ENCODE peak calls at places on chromosomes 7 and 10, in six cellular contexts. V is IMR-90, N is neuronal stem cell, Q is H9, S is mesenchymal stem cell, M is H1. F is an unnamed sample.

GRCh38 chr10:76285012-76285411 is 853.6 kb downstream of the LRMDA start:
- DNase-seq in S (peak; percentile 89), Q (no peak), M (no peak), V (peak; percentile 88), N (no peak), F (no peak)

GRCh38 chr10:98621630-98622029 is 174.9 kb upstream of the HPS1 start:
- DNase-seq in V (no peak), S (no peak), N (no peak), Q (peak; percentile 41), M (peak; percentile 48), F (no peak)

GRCh38 chr7:92268921-92269320 is 23.1 kb downstream of the ANKIB1 start:
- DNase-seq in Q (no peak), V (no peak), M (no peak), S (no peak), N (no peak), F (no peak)

GRCh38 chr10:11435621-11436020 is 175.8 kb downstream of the USP6NL start:
- DNase-seq in Q (peak; percentile 47), N (no peak), V (no peak), S (no peak), M (peak; percentile 53), F (no peak)

GRCh38 chr7:142657376-142657775 is 91.9 kb upstream of the PRSS1 start:
- DNase-seq in Q (no peak), N (no peak), V (no peak), M (no peak), S (no peak), F (no peak)

GRCh38 chr7:73881352-73882059 is 20.5 kb downstream of the TMEM270 start:
- DNase-seq in Q (no peak), M (no peak), N (no peak), S (no peak), V (no peak), F (no peak)

GRCh38 chr7:83852136-83852535 is 203.2 kb upstream of the SEMA3E start:
- DNase-seq in S (no peak), N (no peak), V (no peak), Q (no peak), M (no peak), F (peak; percentile 4)

GRCh38 chr7:63899691-63900393 is 98.8 kb upstream of the ZNF722 start:
- DNase-seq in N (no peak), V (no peak), S (no peak), Q (no peak), M (no peak), F (no peak)

GRCh38 chr10:35004651-35005050 is 85.5 kb downstream of the CUL2 start:
- DNase-seq in S (no peak), N (no peak), M (no peak), V (peak; percentile 36), Q (no peak), F (peak; percentile 33)

GRCh38 chr10:49094707-49095106 is 20.6 kb downstream of the VSTM4 start:
- DNase-seq in S (no peak), V (no peak), N (no peak), M (no peak), Q (no peak), F (no peak)

GRCh38 chr10:91891285-91892001 is 17.8 kb downstream of the FGFBP3 start:
- DNase-seq in V (peak; percentile 83), S (peak; percentile 97), N (no peak), Q (no peak), M (no peak), F (peak; percentile 45)

GRCh38 chr10:88565072-88565471 is 18.0 kb downstream of the RNLS start:
- DNase-seq in V (peak; percentile 61), M (no peak), S (peak; percentile 54), N (no peak), Q (no peak), F (no peak)

GRCh38 chr7:45253368-45253767 is 95.8 kb downstream of the RAMP3 start:
- DNase-seq in V (no peak), Q (no peak), N (no peak), M (no peak), S (no peak), F (no peak)

GRCh38 chr10:1923586-1923985 is 186.3 kb upstream of the ADARB2 start:
- DNase-seq in M (no peak), N (no peak), V (no peak), S (no peak), Q (no peak), F (no peak)

GRCh38 chr7:135645296-135645904 is 16.9 kb upstream of the STMP1 start:
- DNase-seq in M (no peak), Q (no peak), V (peak; percentile 64), N (no peak), S (peak; percentile 60), F (peak; percentile 9)

GRCh38 chr7:55157347-55158105 is 138.7 kb downstream of the EGFR start:
- DNase-seq in Q (no peak), S (no peak), M (no peak), N (no peak), V (no peak), F (no peak)

GRCh38 chr7:20991544-20991943 is 204.9 kb upstream of the SP8 start:
- DNase-seq in N (no peak), S (no peak), M (no peak), Q (no peak), V (no peak), F (no peak)

GRCh38 chr7:3197567-3198212 is 103.4 kb upstream of the SDK1 start:
- DNase-seq in M (no peak), N (no peak), V (no peak), S (no peak), Q (no peak), F (no peak)

GRCh38 chr10:7409045-7409731 is 1.6 kb downstream of the SFMBT2 start:
- DNase-seq in S (peak; percentile 47), V (no peak), N (no peak), Q (peak; percentile 33), M (no peak), F (no peak)

GRCh38 chr10:80356563-80356999 is at the start of the genes DYDC1 and DYDC2:
- DNase-seq in S (peak; percentile 31), Q (peak; percentile 94), N (peak; percentile 82), V (no peak), M (peak; percentile 89), F (peak; percentile 13)

GRCh38 chr10:71603190-71603589 is 116.4 kb downstream of the C10orf105 start:
- DNase-seq in S (no peak), M (no peak), Q (no peak), N (no peak), V (no peak), F (no peak)

GRCh38 chr7:122068999-122069398 is 75.0 kb downstream of the AASS start:
- DNase-seq in M (no peak), V (no peak), Q (no peak), N (no peak), S (no peak), F (peak; percentile 8)

GRCh38 chr7:46945328-46945727 is 636.6 kb downstream of the TNS3 start:
- DNase-seq in N (no peak), S (no peak), Q (no peak), M (no peak), V (no peak), F (no peak)

GRCh38 chr7:93316730-93317129 is 84.6 kb downstream of the VPS50 start:
- DNase-seq in Q (no peak), M (no peak), N (no peak), V (peak; percentile 43), S (no peak), F (no peak)

GRCh38 chr10:122149138-122149606 is 121.9 kb upstream of the BTBD16 start:
- DNase-seq in N (no peak), V (peak; percentile 33), S (no peak), Q (no peak), M (no peak), F (no peak)

GRCh38 chr7:158010956-158011698 is 576.5 kb downstream of the PTPRN2 start:
- DNase-seq in M (no peak), S (no peak), N (no peak), V (no peak), Q (no peak), F (no peak)

GRCh38 chr10:71086439-71087080 is 125.8 kb upstream of the UNC5B start:
- DNase-seq in M (peak; percentile 29), S (no peak), V (no peak), Q (no peak), N (no peak), F (no peak)

DNA sequence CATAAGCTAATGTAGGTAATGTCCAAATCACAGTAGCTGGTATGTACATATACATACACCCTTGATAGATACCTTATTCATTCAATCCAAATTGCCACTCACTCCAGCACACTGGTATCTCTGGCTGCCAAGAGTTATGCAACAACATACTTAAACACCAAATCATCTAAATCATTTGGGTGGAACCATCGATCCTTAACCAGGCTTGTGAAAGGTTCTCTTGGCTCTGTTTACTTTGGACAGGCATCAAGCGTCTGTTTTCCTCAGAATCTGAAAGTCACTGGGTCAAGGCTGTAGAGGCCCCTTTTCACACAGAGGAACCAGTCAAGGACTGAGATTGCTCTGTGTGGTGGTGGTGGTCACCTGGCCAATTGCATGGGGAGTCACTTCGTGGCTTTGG is 24.6 kb downstream of the JAZF1 start:
- DNase-seq in V (peak; percentile 59), Q (no peak), S (peak; percentile 46), N (no peak), M (no peak), F (no peak)
- H3K4me1 ChIP-seq in V (peaks cover 34% of the 10 kb centered on the region), Q (peaks cover 3% of the 10 kb centered on the region), S (peaks cover 18% of the 10 kb centered on the region), N (no peaks in the 10 kb centered on the region), M (no peaks in the 10 kb centered on the region), F (no peaks in the 10 kb centered on the region)

GRCh38 chr7:25813381-25813780 is 338.6 kb upstream of the NFE2L3 start:
- DNase-seq in Q (no peak), V (no peak), S (no peak), M (no peak), N (no peak), F (peak; percentile 80)
- H3K14ac ChIP-seq in Q (no peak overlapping the region), V (no peak overlapping the region), S (no peak overlapping the region), M (no peak overlapping the region), N (no peak overlapping the region), F (no peak overlapping the region)

GRCh38 chr10:95278061-95278988 is 12.5 kb downstream of the PDLIM1 start:
- DNase-seq in V (peak; percentile 73), N (no peak), S (peak; percentile 89), Q (no peak), M (peak; percentile 40), F (no peak)

GRCh38 chr10:95277614-95278013 is 13.2 kb downstream of the PDLIM1 start:
- DNase-seq in Q (no peak), M (peak; percentile 20), V (no peak), S (peak; percentile 46), N (no peak), F (no peak)

GRCh38 chr10:95275726-95276366 is 15.0 kb downstream of the PDLIM1 start:
- DNase-seq in Q (no peak), V (peak; percentile 83), M (no peak), N (no peak), S (peak; percentile 51), F (no peak)

GRCh38 chr10:95276367-95277200 is 14.2 kb downstream of the PDLIM1 start:
- DNase-seq in Q (no peak), M (peak; percentile 36), S (peak; percentile 57), V (no peak), N (no peak), F (no peak)

DNA sequence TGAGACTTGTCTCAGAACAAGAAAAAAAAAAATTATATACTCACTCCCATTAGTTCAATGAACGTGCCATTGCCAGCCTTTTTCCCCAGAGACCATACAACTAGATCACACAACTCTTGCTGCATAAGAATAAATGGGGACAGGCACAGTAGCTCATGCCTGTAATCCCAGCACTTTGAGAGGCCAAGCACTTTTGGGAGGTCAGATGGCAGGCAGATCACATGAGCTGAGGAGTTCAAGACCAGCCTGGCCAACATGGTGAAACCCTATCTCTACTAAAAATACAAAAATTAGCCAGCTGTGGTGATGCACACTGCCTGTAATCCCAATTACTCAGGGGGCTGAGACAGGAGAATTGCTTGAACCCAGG is 13.6 kb downstream of the PDLIM1 start:
- DNase-seq in Q (no peak), V (no peak), N (no peak), S (no peak), M (peak; percentile 23), F (no peak)
- H3K4me1 ChIP-seq in Q (peaks cover 7% of the 10 kb centered on the region), V (peaks cover 38% of the 10 kb centered on the region), N (no peaks in the 10 kb centered on the region), S (peaks cover 18% of the 10 kb centered on the region), M (peaks cover 14% of the 10 kb centered on the region), F (peaks cover 14% of the 10 kb centered on the region)

GRCh38 chr10:47019546-47019945 is 108.3 kb downstream of the PTPN20 start:
- DNase-seq in S (no peak), N (no peak), Q (no peak), V (no peak), M (no peak), F (no peak)
- H3K14ac ChIP-seq in S (no peak overlapping the region), N (no peak overlapping the region), Q (no peak overlapping the region), V (no peak overlapping the region), M (no peak overlapping the region), F (no peak overlapping the region)

F was measured in trophoblast cell.